ENCODE peak calls at places on chromosomes 1 and 21, in seven cellular contexts. H is posterior cingulate gyrus; C is CMK; K is stimulated activated CD4-positive, alpha-beta T cell treated with anti-CD3 and anti-CD28 coated beads, Interleukin-12 subunit alpha, Interleukin-12 subunit beta, amount 100 ng/mL, for 4 hours; P is prostate gland; R is HEK293T; A is NCI-H2081. L is an unnamed sample.

GRCh38 chr1:112704908-112705627 is 1.9 kb downstream of the RHOC start:
- DNase-seq in H (no peak), C (peak), K (no peak), P (peak), R (peak), A (peak), L (no peak)

GRCh38 chr1:201013031-201013485 is 10.5 kb downstream of the KIF21B start:
- DNase-seq in H (no peak), C (peak), K (no peak), P (no peak), R (no peak), A (no peak), L (no peak)

GRCh38 chr1:156486421-156487344 is 13.9 kb downstream of the MEF2D start:
- DNase-seq in H (peak), C (no peak), K (no peak), P (no peak), R (no peak), A (no peak), L (no peak)

GRCh38 chr1:42529724-42530161 is 66.7 kb downstream of the CCDC30 start:
- DNase-seq in H (no peak), C (no peak), K (no peak), P (no peak), R (no peak), A (no peak), L (no peak)

GRCh38 chr1:150973258-150973825 is 1.3 kb downstream of the CERS2 start:
- DNase-seq in H (no peak), C (no peak), K (no peak), P (no peak), R (no peak), A (no peak), L (no peak)

GRCh38 chr1:20095564-20096434 is 23.5 kb downstream of the PLA2G2D start:
- DNase-seq in H (no peak), C (no peak), K (no peak), P (no peak), R (no peak), A (no peak), L (no peak)

GRCh38 chr21:8992731-8993174 is 1528.6 kb upstream of the TPTE start:
- DNase-seq in H (no peak), C (no peak), K (no peak), P (no peak), R (peak), A (no peak), L (no peak)

GRCh38 chr1:17335821-17336718 is 28.1 kb downstream of the PADI4 start:
- DNase-seq in H (no peak), C (peak), K (peak), P (peak), R (peak), A (peak), L (peak)

GRCh38 chr1:230578621-230579020 is 63.7 kb upstream of the COG2 start:
- DNase-seq in H (no peak), C (peak), K (no peak), P (no peak), R (no peak), A (no peak), L (no peak)

GRCh38 chr1:156490401-156491032 is 10.1 kb downstream of the MEF2D start:
- DNase-seq in H (no peak), C (no peak), K (no peak), P (no peak), R (no peak), A (no peak), L (no peak)

GRCh38 chr1:162536511-162536910 is 25.0 kb upstream of the UAP1 start:
- DNase-seq in H (no peak), C (no peak), K (no peak), P (no peak), R (no peak), A (no peak), L (no peak)

GRCh38 chr1:25572708-25573590 is 29.5 kb downstream of the LDLRAP1 start:
- DNase-seq in H (no peak), C (no peak), K (peak), P (no peak), R (peak), A (no peak), L (no peak)

GRCh38 chr1:10606070-10606469 is 131.3 kb downstream of the PEX14 start:
- DNase-seq in H (no peak), C (no peak), K (no peak), P (no peak), R (no peak), A (no peak), L (no peak)

GRCh38 chr1:42777860-42778259 is 6.9 kb upstream of the TMEM269 start:
- DNase-seq in H (no peak), C (no peak), K (no peak), P (no peak), R (peak), A (peak), L (no peak)

GRCh38 chr1:4018721-4019521 is 118.8 kb upstream of the C1orf174 start:
- DNase-seq in H (peak), C (no peak), K (no peak), P (no peak), R (no peak), A (no peak), L (no peak)

GRCh38 chr21:31897311-31897710 is 24.5 kb downstream of the HUNK start:
- DNase-seq in H (no peak), C (no peak), K (no peak), P (no peak), R (no peak), A (no peak), L (no peak)

GRCh38 chr1:247551716-247552115 is 2.8 kb downstream of the GCSAML start:
- DNase-seq in H (no peak), C (no peak), K (no peak), P (no peak), R (no peak), A (no peak), L (no peak)

GRCh38 chr1:246836169-246836568 is 95.6 kb downstream of the AHCTF1 start:
- DNase-seq in H (no peak), C (no peak), K (no peak), P (no peak), R (no peak), A (no peak), L (no peak)

GRCh38 chr1:221053889-221054288 is 174.6 kb downstream of the HLX start:
- DNase-seq in H (no peak), C (no peak), K (no peak), P (no peak), R (no peak), A (no peak), L (no peak)

GRCh38 chr1:8706995-8707396 is 110.4 kb downstream of the RERE start:
- DNase-seq in H (no peak), C (no peak), K (no peak), P (no peak), R (peak), A (peak), L (no peak)

GRCh38 chr1:32249831-32250525 is 1.1 kb upstream of the LCK start:
- DNase-seq in H (no peak), C (no peak), K (peak), P (no peak), R (no peak), A (no peak), L (peak)

GRCh38 chr1:181769846-181770245 is 286.5 kb downstream of the CACNA1E start:
- DNase-seq in H (no peak), C (no peak), K (no peak), P (no peak), R (no peak), A (no peak), L (no peak)

GRCh38 chr1:59204001-59204400 is 92.9 kb upstream of the FGGY start:
- DNase-seq in H (no peak), C (no peak), K (no peak), P (peak), R (no peak), A (no peak), L (no peak)

GRCh38 chr21:38920631-38921398 is 115.1 kb downstream of the ETS2 start:
- DNase-seq in H (no peak), C (no peak), K (no peak), P (no peak), R (no peak), A (no peak), L (no peak)

GRCh38 chr1:240027059-240027462 is 64.6 kb upstream of the FMN2 start:
- DNase-seq in H (peak), C (no peak), K (no peak), P (no peak), R (peak), A (peak), L (no peak)

GRCh38 chr1:201216395-201217085 is 25.9 kb downstream of the IGFN1 start:
- DNase-seq in H (no peak), C (no peak), K (no peak), P (no peak), R (no peak), A (no peak), L (no peak)

GRCh38 chr1:44757420-44757819 is 17.8 kb downstream of the KIF2C start:
- DNase-seq in H (no peak), C (no peak), K (no peak), P (no peak), R (no peak), A (no peak), L (no peak)

GRCh38 chr21:16002872-16003466 is 273.2 kb downstream of the USP25 start:
- DNase-seq in H (no peak), C (no peak), K (no peak), P (no peak), R (no peak), A (peak), L (no peak)

GRCh38 chr1:168252204-168252733 is 26.5 kb downstream of the SFT2D2 start:
- DNase-seq in H (no peak), C (no peak), K (no peak), P (no peak), R (no peak), A (no peak), L (no peak)

GRCh38 chr1:3453891-3454810 is at the start of gene ARHGEF16:
- DNase-seq in H (no peak), C (peak), K (peak), P (peak), R (peak), A (peak), L (peak)

L was measured in activated T-helper 1 cell treated with Interleukin-2 at 50 U/mL for 16 hours.